ENCODE peak calls at places on chromosomes 3 and 15, in five cellular contexts. T is breast epithelium, K is OCI-LY7, B is ovary, N is left lung. S is an unnamed sample.

GRCh38 chr3:123832712-123833397 is 51.3 kb downstream of the MYLK start:
- DNase-seq in K (no peak), T (no peak), B (no peak), N (no peak), S (no peak)

GRCh38 chr3:53109822-53110771 is 20.1 kb downstream of the RFT1 start:
- DNase-seq in B (peak), K (peak), T (no peak), N (peak), S (no peak)

GRCh38 chr3:131688370-131688769 is 185.6 kb upstream of the MRPL3 start:
- DNase-seq in K (no peak), T (no peak), N (no peak), B (no peak), S (no peak)

GRCh38 chr3:4714045-4714444 is 220.9 kb downstream of the ITPR1 start:
- DNase-seq in T (no peak), K (no peak), B (no peak), N (no peak), S (no peak)

GRCh38 chr15:61099030-61099800 is 129.9 kb downstream of the RORA start:
- DNase-seq in T (no peak), B (no peak), K (no peak), N (no peak), S (no peak)

GRCh38 chr15:77837649-77838025 is 204.9 kb upstream of the LINGO1 start:
- DNase-seq in N (peak), T (no peak), K (no peak), B (no peak), S (no peak)

GRCh38 chr15:35697549-35698299 is 151.8 kb upstream of the DPH6 start:
- DNase-seq in B (peak), K (no peak), T (no peak), N (no peak), S (no peak)

GRCh38 chr3:64188810-64189560 is 36.3 kb downstream of the PRICKLE2 start:
- DNase-seq in T (no peak), K (no peak), N (peak), B (peak), S (no peak)

GRCh38 chr3:115341208-115341607 is 194.1 kb upstream of the ZBTB20 start:
- DNase-seq in K (no peak), B (no peak), T (no peak), N (no peak), S (no peak)

GRCh38 chr3:66407281-66408218 is 93.3 kb downstream of the LRIG1 start:
- DNase-seq in T (peak), N (no peak), B (peak), K (peak), S (peak)

GRCh38 chr3:15470261-15470660 is 42.9 kb downstream of the EAF1 start:
- DNase-seq in T (no peak), B (no peak), K (peak), N (no peak), S (no peak)

GRCh38 chr3:7950890-7951289 is 550.7 kb upstream of the LMCD1 start:
- DNase-seq in T (no peak), N (no peak), B (no peak), K (no peak), S (no peak)

GRCh38 chr3:27281671-27282150 is 87.5 kb downstream of the NEK10 start:
- DNase-seq in N (no peak), K (no peak), T (no peak), B (no peak), S (no peak)

GRCh38 chr15:66326051-66326450 is 30.4 kb downstream of the TIPIN start:
- DNase-seq in B (no peak), K (no peak), N (no peak), T (no peak), S (no peak)

GRCh38 chr15:66328721-66329220 is 27.7 kb downstream of the TIPIN start:
- DNase-seq in B (no peak), T (no peak), N (no peak), K (no peak), S (no peak)

GRCh38 chr15:66323312-66323928 is 30.1 kb downstream of the DIS3L start:
- DNase-seq in T (no peak), B (no peak), N (no peak), K (no peak), S (no peak)

DNA sequence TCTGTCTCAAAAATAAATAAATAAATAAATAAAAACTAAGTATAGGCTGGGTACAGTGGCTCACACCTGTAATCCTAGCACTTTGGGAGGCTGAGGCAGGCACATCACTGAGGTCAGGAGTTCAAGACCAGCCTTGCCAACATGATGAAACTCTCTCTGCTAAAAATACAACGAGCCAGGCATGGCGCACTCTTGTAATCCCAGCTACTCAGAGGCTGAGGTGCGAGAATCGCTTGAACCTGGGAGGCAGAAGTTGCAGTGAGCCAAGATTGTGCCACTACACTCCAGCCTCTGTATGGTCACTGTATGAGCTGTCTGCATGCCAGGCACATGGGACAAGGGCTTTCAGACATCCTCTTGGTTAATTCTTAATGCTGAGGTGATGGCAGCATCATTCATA is 28.7 kb downstream of the TIPIN start:
- DNase-seq in B (no peak), T (no peak), K (no peak), N (no peak), S (no peak)
- H3K27ac ChIP-seq in B (no peak), T (no peak), K (no peak), N (no peak), S (no peak)

GRCh38 chr3:43620953-43621405 is 832 bp downstream of the ANO10 start:
- DNase-seq in N (no peak), T (no peak), B (no peak), K (no peak), S (no peak)

GRCh38 chr3:43627360-43627759 is 5.5 kb upstream of the ANO10 start:
- DNase-seq in K (no peak), B (no peak), N (no peak), T (no peak), S (no peak)

GRCh38 chr3:43621406-43621973 is 321 bp downstream of the ANO10 start:
- DNase-seq in B (no peak), K (no peak), T (peak), N (peak), S (no peak)

GRCh38 chr3:43621974-43622739 is at the start of gene ANO10:
- DNase-seq in N (peak), K (peak), T (peak), B (peak), S (peak)

GRCh38 chr3:43624619-43625305 is 3.0 kb upstream of the ANO10 start:
- DNase-seq in K (no peak), N (no peak), T (no peak), B (no peak), S (no peak)
- H3K4me3 ChIP-seq in K (no peak), N (no peak), T (no peak), B (no peak), S (no peak)

DNA sequence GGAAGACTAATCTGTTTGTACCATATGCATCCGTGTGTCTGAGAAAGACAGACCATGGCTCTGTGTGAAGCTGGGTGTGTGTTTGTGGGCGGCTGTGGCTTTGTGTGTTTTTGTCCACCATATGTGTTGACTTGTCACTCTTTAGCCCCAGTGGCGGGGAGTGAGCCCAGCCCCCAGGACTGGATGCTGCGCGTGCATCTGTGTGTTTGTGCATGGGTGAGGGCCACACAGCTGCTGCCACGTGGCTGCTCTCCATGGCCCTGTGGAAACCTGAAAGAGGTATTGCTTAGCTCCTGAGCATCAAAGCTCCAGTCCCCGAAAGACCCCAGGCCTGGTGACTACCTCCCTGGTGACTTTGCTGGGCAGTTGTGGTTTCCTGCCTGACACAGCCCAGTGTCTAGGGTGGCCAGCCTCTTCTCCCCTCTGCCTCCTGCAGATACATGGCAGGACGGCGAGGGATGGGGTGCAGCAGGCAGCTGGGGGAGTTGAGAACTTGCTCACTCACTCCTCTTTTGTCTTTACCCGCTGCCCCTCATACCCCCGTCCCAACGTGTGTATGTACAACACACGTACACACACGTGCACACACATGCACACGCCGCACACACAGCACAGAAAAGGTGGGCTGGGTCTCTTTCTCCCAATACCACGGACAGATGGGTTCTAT is 6.5 kb downstream of the EPHB3 start:
- DNase-seq in T (no peak), K (no peak), N (no peak), B (no peak), S (no peak)
- H3K27ac ChIP-seq in T (peak), K (no peak), N (peak), B (no peak), S (no peak)

DNA sequence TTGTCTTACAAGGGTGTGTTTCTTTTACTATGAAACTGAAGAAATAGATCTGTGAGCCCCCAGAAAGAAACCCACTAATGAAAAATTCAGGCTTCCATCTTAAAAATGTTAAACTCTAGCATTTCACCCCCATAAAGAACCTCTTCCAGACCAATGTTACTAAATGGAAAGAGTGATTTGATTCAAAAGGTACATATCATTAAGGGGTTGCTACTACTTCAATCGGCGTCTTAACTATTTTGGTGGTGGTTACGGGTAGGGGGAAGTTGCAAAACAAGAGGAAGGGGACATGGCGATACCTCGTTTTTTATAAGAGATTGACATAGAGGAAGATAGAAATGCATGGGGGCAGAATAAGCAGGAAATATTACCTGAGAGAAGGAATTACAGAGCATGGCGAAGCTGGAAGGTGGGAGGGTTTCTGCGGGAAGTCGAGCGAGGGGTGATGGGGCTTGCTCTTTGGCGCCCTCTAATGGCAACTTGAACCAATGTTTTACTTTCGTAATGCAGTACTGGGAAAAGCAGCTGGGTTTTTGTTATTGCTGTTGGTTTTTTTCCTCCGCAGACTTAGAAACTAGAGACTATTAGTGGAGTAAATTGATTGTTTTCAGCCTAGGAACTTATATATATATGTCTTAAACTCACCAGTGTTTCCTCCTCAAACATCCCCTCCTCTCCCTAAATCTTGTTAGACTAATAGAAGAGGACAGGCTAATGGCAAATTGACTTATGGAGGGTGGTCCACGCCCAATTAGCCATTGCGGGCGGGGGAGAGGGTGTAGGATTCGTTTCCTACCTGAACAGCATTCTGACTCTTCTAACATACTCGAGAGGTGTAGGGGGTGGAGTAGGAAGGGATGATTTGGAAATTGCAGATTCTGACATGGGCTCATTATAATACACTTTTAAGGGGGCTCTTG is 11.3 kb upstream of the SOX2 start:
- DNase-seq in T (no peak), K (peak), N (no peak), B (peak), S (no peak)
- H3K4me3 ChIP-seq in T (no peak), K (peak), N (no peak), B (peak), S (no peak)

GRCh38 chr3:126212629-126213375 is 32.4 kb upstream of the ALDH1L1 start:
- DNase-seq in T (no peak), B (peak), N (no peak), K (no peak), S (no peak)
- H3K27ac ChIP-seq in T (peak), B (peak), N (peak), K (no peak), S (no peak)

GRCh38 chr3:52106951-52107611 is 47.1 kb downstream of the POC1A start:
- DNase-seq in T (no peak), N (no peak), K (no peak), B (no peak), S (no peak)

GRCh38 chr3:52112056-52112455 is 42.2 kb downstream of the POC1A start:
- DNase-seq in T (no peak), N (no peak), B (no peak), K (no peak), S (no peak)

GRCh38 chr3:52109556-52110380 is 44.5 kb downstream of the POC1A start:
- DNase-seq in N (peak), K (no peak), T (no peak), B (no peak), S (no peak)

GRCh38 chr3:52110502-52110901 is 43.7 kb downstream of the POC1A start:
- DNase-seq in B (no peak), N (peak), K (no peak), T (no peak), S (no peak)

GRCh38 chr3:52108302-52109232 is 45.7 kb downstream of the POC1A start:
- DNase-seq in B (no peak), K (no peak), T (no peak), N (no peak), S (no peak)
- H3K4me3 ChIP-seq in B (no peak), K (no peak), T (no peak), N (no peak), S (no peak)

GRCh38 chr15:101168898-101169297 is 83.0 kb downstream of the CHSY1 start:
- DNase-seq in B (no peak), T (no peak), K (no peak), N (peak), S (no peak)

GRCh38 chr15:101168463-101168824 is 83.4 kb downstream of the CHSY1 start:
- DNase-seq in B (no peak), T (no peak), N (no peak), K (no peak), S (no peak)

GRCh38 chr15:101167791-101168462 is 83.9 kb downstream of the CHSY1 start:
- DNase-seq in B (no peak), T (no peak), N (peak), K (no peak), S (peak)

GRCh38 chr15:101167366-101167790 is 84.5 kb downstream of the CHSY1 start:
- DNase-seq in N (peak), K (no peak), T (no peak), B (no peak), S (no peak)

DNA sequence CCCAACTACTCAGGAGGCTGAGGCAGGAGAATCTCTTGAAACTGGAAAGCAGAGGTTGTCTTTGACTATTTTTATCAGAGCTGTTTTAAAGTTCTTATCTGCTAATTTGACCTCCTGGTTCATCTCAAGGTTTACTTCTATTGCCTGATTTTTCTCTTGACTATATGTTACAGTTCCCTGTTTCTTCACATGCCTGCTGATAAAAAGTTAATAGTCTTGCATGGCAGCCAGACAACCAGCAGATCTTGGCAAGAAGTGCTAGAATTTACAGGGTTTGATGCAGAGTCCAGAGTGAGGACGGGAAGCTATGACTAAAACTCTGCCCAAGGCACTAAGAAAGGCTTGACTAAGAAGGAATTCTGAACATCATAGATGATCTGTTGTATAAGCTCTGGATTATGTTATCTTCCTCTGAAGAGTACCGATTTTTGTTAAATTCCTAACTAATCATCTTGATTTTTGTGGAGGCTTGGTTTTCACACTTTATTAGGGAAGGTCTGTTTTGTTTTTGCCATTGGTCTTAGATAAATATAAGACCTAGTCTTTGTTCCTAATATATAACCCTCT is 85.9 kb downstream of the CHSY1 start:
- DNase-seq in N (no peak), K (no peak), B (no peak), T (no peak), S (no peak)
- H3K27ac ChIP-seq in N (no peak), K (no peak), B (no peak), T (no peak), S (no peak)

GRCh38 chr15:97728791-97729190 is 231.7 kb upstream of the ARRDC4 start:
- DNase-seq in N (no peak), K (no peak), B (no peak), T (no peak), S (no peak)
- H3K4me3 ChIP-seq in N (no peak), K (no peak), B (no peak), T (no peak), S (no peak)